ENCODE peak calls at places on chromosomes 16 and 17, in ten cellular contexts. F is body of pancreas; L is CD4-positive, alpha-beta T cell; T is BE2C; D is kidney; Y is endothelial cell; B is tibial nerve; C is astrocyte of the spinal cord; W is tibial artery; P is hepatocyte. O is an unnamed sample.

GRCh38 chr16:90046971-90047713 is 27.9 kb upstream of the DBNDD1 start:
- DNase-seq in B (peak; percentile 74), C (peak; percentile 41), L (no peak), F (peak; percentile 68), P (peak; percentile 83), T (peak; percentile 45), W (peak; percentile 87), Y (peak; percentile 50), D (peak; percentile 92), O (no peak)

GRCh38 chr16:35194681-35195080 is 1735.3 kb downstream of the TP53TG3F start:
- DNase-seq in P (no peak), F (no peak), Y (no peak), W (no peak), B (no peak), T (no peak), D (no peak), C (no peak), L (no peak), O (no peak)

GRCh38 chr17:77692571-77693161 is 265.8 kb upstream of the TNRC6C start:
- DNase-seq in B (no peak), L (no peak), T (no peak), D (no peak), W (peak; percentile 66), P (no peak), F (no peak), C (no peak), Y (no peak), O (no peak)

GRCh38 chr17:49821466-49821865 is 26.4 kb downstream of the TAC4 start:
- DNase-seq in P (no peak), Y (no peak), D (no peak), C (no peak), W (no peak), B (no peak), T (no peak), F (no peak), L (no peak), O (no peak)

GRCh38 chr17:44829558-44830358 is at the start of gene GJC1:
- DNase-seq in L (no peak), B (no peak), W (peak; percentile 70), F (peak; percentile 17), Y (peak; percentile 59), P (peak; percentile 69), C (peak; percentile 43), D (peak; percentile 78), T (peak; percentile 59), O (peak; percentile 16)

GRCh38 chr16:79716645-79717323 is 116.2 kb upstream of the MAF start:
- DNase-seq in C (no peak), D (no peak), P (no peak), Y (no peak), L (no peak), W (no peak), B (no peak), F (no peak), T (no peak), O (no peak)

GRCh38 chr17:48198950-48199541 is 91.5 kb downstream of the SNX11 start:
- DNase-seq in T (no peak), W (no peak), L (no peak), B (no peak), D (no peak), C (no peak), F (no peak), Y (no peak), P (no peak), O (no peak)

GRCh38 chr16:70152578-70153302 is 20.8 kb upstream of the CLEC18C start:
- DNase-seq in C (no peak), Y (no peak), W (no peak), D (no peak), P (peak; percentile 70), T (no peak), F (no peak), L (no peak), B (no peak), O (no peak)

GRCh38 chr16:1048442-1049112 is 24.0 kb upstream of the SSTR5 start:
- DNase-seq in T (peak; percentile 94), F (peak; percentile 27), D (no peak), Y (peak; percentile 65), L (no peak), C (no peak), W (no peak), P (peak; percentile 87), B (peak; percentile 53), O (no peak)

GRCh38 chr17:39235555-39236221 is 9.9 kb upstream of the STAC2 start:
- DNase-seq in P (peak; percentile 61), Y (peak; percentile 65), C (peak; percentile 54), W (peak; percentile 39), F (no peak), D (no peak), B (no peak), L (peak; percentile 26), T (peak; percentile 52), O (no peak)

GRCh38 chr16:72905581-72905980 is 142.3 kb downstream of the ZFHX3 start:
- DNase-seq in D (no peak), C (peak; percentile 49), Y (no peak), B (no peak), W (no peak), F (no peak), P (no peak), L (no peak), T (no peak), O (no peak)

GRCh38 chr16:55045329-55046145 is 114.9 kb downstream of the IRX5 start:
- DNase-seq in B (no peak), W (peak; percentile 35), Y (no peak), L (no peak), D (no peak), C (no peak), P (no peak), T (no peak), F (no peak), O (no peak)

GRCh38 chr16:85528528-85529387 is 84.4 kb upstream of the GSE1 start:
- DNase-seq in Y (peak; percentile 47), T (peak; percentile 43), B (no peak), F (no peak), L (no peak), W (no peak), D (peak; percentile 62), C (no peak), P (no peak), O (no peak)

GRCh38 chr16:49557070-49557446 is 183.5 kb downstream of the C16orf78 start:
- DNase-seq in W (no peak), T (no peak), L (no peak), F (no peak), P (peak; percentile 38), B (no peak), Y (peak; percentile 25), C (no peak), D (no peak), O (no peak)

GRCh38 chr17:18877104-18877503 is 19.2 kb downstream of the PRPSAP2 start:
- DNase-seq in T (no peak), C (no peak), B (no peak), D (no peak), L (no peak), P (no peak), F (no peak), W (peak; percentile 25), Y (no peak), O (no peak)

GRCh38 chr16:64754279-64754678 is 367.6 kb downstream of the CDH11 start:
- DNase-seq in C (no peak), W (no peak), F (no peak), L (no peak), B (no peak), P (no peak), D (no peak), Y (no peak), T (no peak), O (no peak)

GRCh38 chr17:7122386-7122785 is 7.8 kb upstream of the ASGR2 start:
- DNase-seq in Y (no peak), P (no peak), C (peak; percentile 54), D (no peak), T (no peak), B (no peak), L (no peak), W (no peak), F (no peak), O (no peak)

GRCh38 chr17:50346313-50347086 is 574 bp downstream of the XYLT2 start:
- DNase-seq in D (peak; percentile 88), P (peak; percentile 55), W (peak; percentile 74), B (no peak), T (no peak), C (no peak), F (peak; percentile 50), L (no peak), Y (peak; percentile 40), O (no peak)

GRCh38 chr16:3085868-3086595 is 13.1 kb downstream of the ZSCAN10 start:
- DNase-seq in W (no peak), D (peak; percentile 14), L (no peak), Y (no peak), F (no peak), C (no peak), B (no peak), P (no peak), T (no peak), O (no peak)

GRCh38 chr16:87542531-87543102 is 49.8 kb upstream of the ZCCHC14 start:
- DNase-seq in C (no peak), T (no peak), Y (no peak), P (no peak), W (no peak), B (no peak), L (no peak), F (no peak), D (no peak), O (no peak)
- TF ChIP-seq CTCF in C (no peak), T (no peak), Y (no peak), P (no peak), W (no peak), B (no peak), L (no peak), F (no peak), D (no peak), O (no peak)

DNA sequence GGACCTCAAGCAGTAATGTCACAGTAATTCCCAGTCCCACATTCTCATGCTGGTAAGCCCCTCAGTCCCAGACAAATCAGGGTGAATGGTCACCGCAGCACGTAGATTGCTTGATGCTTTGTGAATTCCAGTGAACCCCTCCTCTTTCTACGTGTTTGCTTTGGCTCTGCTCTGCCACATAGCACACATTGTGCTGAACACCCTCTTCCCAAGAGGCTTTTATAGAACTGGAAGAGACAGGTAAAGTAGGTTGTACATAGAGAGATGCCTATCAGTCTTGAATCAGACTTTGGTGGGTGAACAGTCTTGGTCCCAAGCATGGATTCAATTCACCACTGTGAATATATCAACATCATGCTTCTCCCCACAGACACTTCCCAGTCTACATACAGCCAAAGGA is 579 bp upstream of the KRTAP9-6 start:
- DNase-seq in T (no peak), B (no peak), P (peak; percentile 1), W (no peak), F (no peak), C (no peak), D (no peak), Y (no peak), L (no peak), O (no peak)
- TF ChIP-seq CTCF in T (no peak), B (no peak), P (no peak), W (no peak), F (no peak), C (no peak), D (no peak), Y (no peak), L (no peak), O (no peak)

GRCh38 chr16:66751992-66752322 is 548 bp upstream of the DYNC1LI2 start:
- DNase-seq in P (no peak), W (no peak), B (no peak), C (no peak), T (no peak), F (no peak), D (no peak), L (no peak), Y (no peak), O (no peak)
- TF ChIP-seq CTCF in P (peak; percentile 2), W (no peak), B (no peak), C (no peak), T (no peak), F (no peak), D (no peak), L (no peak), Y (no peak), O (peak; percentile 39)

GRCh38 chr16:24896439-24896838 is 50.7 kb downstream of the SLC5A11 start:
- DNase-seq in L (no peak), F (no peak), P (no peak), D (no peak), Y (no peak), W (no peak), T (no peak), C (no peak), B (no peak), O (no peak)
- TF ChIP-seq CTCF in L (no peak), F (no peak), P (no peak), D (no peak), Y (no peak), W (no peak), T (no peak), C (no peak), B (no peak), O (no peak)

O was measured in natural killer cell.